ENCODE peak calls at places on chromosomes 7 and 10, in five cellular contexts. A is hepatocyte; N is ovary; E is naive thymus-derived CD4-positive, alpha-beta T cell; U is AG04450. J is an unnamed sample.

GRCh38 chr7:69608878-69609277 is 10.6 kb downstream of the AUTS2 start:
- DNase-seq in N (no peak), U (no peak), E (no peak), A (no peak), J (no peak)

GRCh38 chr7:29139796-29140195 is 6.5 kb downstream of the CPVL start:
- DNase-seq in N (no peak), U (no peak), A (no peak), E (no peak), J (no peak)

GRCh38 chr10:123614888-123615287 is 51.3 kb upstream of the GPR26 start:
- DNase-seq in N (peak), U (no peak), A (peak), E (peak), J (no peak)

GRCh38 chr7:55533729-55534080 is 38.6 kb downstream of the VOPP1 start:
- DNase-seq in U (no peak), A (no peak), E (no peak), N (no peak), J (no peak)

GRCh38 chr7:94394399-94395140 is at the start of gene COL1A2:
- DNase-seq in N (peak), A (peak), U (peak), E (no peak), J (no peak)

GRCh38 chr10:114286971-114287370 is 47.9 kb downstream of the VWA2 start:
- DNase-seq in N (no peak), E (no peak), U (no peak), A (no peak), J (no peak)

GRCh38 chr10:7756360-7756992 is 31.3 kb downstream of the KIN start:
- DNase-seq in N (no peak), A (peak), U (no peak), E (no peak), J (no peak)

GRCh38 chr10:31709028-31709427 is 219.6 kb downstream of the ARHGAP12 start:
- DNase-seq in U (no peak), E (no peak), A (no peak), N (no peak), J (no peak)

GRCh38 chr10:69626826-69627225 is 3.2 kb upstream of the FAM241B start:
- DNase-seq in E (no peak), U (no peak), A (no peak), N (no peak), J (no peak)

GRCh38 chr10:71555087-71555728 is 158.5 kb downstream of the CDH23 start:
- DNase-seq in A (no peak), N (no peak), U (no peak), E (no peak), J (no peak)

GRCh38 chr7:150398965-150399320 is 19.8 kb downstream of the ZNF775 start:
- DNase-seq in U (no peak), E (no peak), A (no peak), N (no peak), J (no peak)

GRCh38 chr7:99848420-99849216 is 20.8 kb downstream of the CYP3A43 start:
- DNase-seq in A (no peak), U (no peak), N (no peak), E (no peak), J (no peak)

GRCh38 chr10:75508814-75509306 is 77.4 kb downstream of the LRMDA start:
- DNase-seq in A (peak), U (no peak), N (no peak), E (no peak), J (no peak)

GRCh38 chr7:144785491-144785890 is 50.4 kb downstream of the TPK1 start:
- DNase-seq in U (no peak), N (no peak), E (no peak), A (no peak), J (no peak)

GRCh38 chr7:47893721-47894365 is 54.4 kb downstream of the PKD1L1 start:
- DNase-seq in U (no peak), A (no peak), E (no peak), N (no peak), J (no peak)

GRCh38 chr10:128324058-128324457 is 197.8 kb upstream of the MKI67 start:
- DNase-seq in A (peak), U (no peak), E (no peak), N (no peak), J (no peak)

GRCh38 chr10:21534611-21535493 is 820 bp downstream of the MLLT10 start:
- DNase-seq in A (peak), N (peak), E (peak), U (no peak), J (no peak)

GRCh38 chr7:47669178-47669878 is 87.4 kb upstream of the TNS3 start:
- DNase-seq in U (peak), E (peak), A (peak), N (peak), J (no peak)

GRCh38 chr7:36182854-36183604 is 30.0 kb downstream of the EEPD1 start:
- DNase-seq in E (no peak), A (peak), N (no peak), U (no peak), J (no peak)

GRCh38 chr10:107913317-107914294 is 749.1 kb upstream of the SORCS1 start:
- DNase-seq in N (no peak), A (no peak), U (no peak), E (no peak), J (no peak)

GRCh38 chr10:97042081-97042480 is 143.7 kb downstream of the SLIT1 start:
- DNase-seq in A (no peak), N (no peak), U (no peak), E (no peak), J (no peak)

GRCh38 chr10:78457804-78458483 is 424.3 kb downstream of the RPS24 start:
- DNase-seq in U (peak), E (no peak), A (no peak), N (no peak), J (no peak)

GRCh38 chr10:63799511-63799910 is 278.3 kb downstream of the REEP3 start:
- DNase-seq in E (no peak), U (no peak), N (no peak), A (no peak), J (no peak)

GRCh38 chr10:62330213-62330612 is 44.0 kb upstream of the ZNF365 start:
- DNase-seq in N (no peak), E (no peak), A (no peak), U (no peak), J (no peak)

GRCh38 chr10:129673292-129673691 is 206.3 kb downstream of the MGMT start:
- DNase-seq in E (no peak), N (no peak), A (no peak), U (no peak), J (no peak)

GRCh38 chr10:29157321-29157720 is 131.5 kb upstream of the LYZL1 start:
- DNase-seq in E (no peak), A (no peak), N (no peak), U (no peak), J (peak)

GRCh38 chr10:29163746-29164145 is 125.1 kb upstream of the LYZL1 start:
- DNase-seq in E (no peak), A (no peak), U (peak), N (no peak), J (no peak)

GRCh38 chr10:29158066-29158465 is 130.8 kb upstream of the LYZL1 start:
- DNase-seq in N (no peak), U (no peak), E (no peak), A (no peak), J (no peak)

DNA sequence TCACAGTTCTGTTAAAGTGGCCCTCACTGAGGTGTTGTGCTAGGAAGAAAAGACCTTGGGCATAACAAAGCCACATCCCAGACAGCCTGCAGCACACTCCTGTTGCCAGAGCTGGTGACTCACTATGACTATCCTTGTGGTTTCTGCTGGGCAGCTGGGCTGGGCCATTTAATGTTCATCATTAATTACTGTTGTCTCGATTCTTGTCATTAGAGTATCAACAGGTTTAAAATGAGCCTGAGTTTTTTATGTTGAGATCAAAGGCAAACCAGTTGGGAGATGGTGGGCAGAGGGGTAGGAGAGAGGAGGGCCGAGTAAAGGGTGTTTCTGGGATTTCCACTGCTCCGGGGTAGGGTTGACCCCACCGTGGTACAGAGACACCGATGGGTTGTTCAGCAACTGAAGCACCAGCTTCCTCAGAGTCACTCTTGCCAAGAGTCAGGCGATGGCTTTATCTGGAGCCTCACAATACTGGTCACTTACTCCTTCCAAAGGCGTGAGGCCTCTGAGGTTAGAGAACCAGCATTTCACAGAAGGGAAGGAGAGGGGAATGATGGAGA is 128.7 kb upstream of the LYZL1 start:
- DNase-seq in A (no peak), U (no peak), N (no peak), E (no peak), J (no peak)
- H3K27ac ChIP-seq in A (no peak), U (no peak), N (no peak), E (no peak), J (no peak)

GRCh38 chr10:80188713-80189112 is 16.6 kb downstream of the ANXA11 start:
- DNase-seq in N (peak), E (no peak), A (no peak), U (no peak), J (no peak)

GRCh38 chr10:80185522-80186299 is 19.6 kb downstream of the ANXA11 start:
- DNase-seq in E (no peak), A (no peak), U (no peak), N (no peak), J (no peak)

GRCh38 chr10:80187060-80187459 is 18.3 kb downstream of the ANXA11 start:
- DNase-seq in E (no peak), A (no peak), N (no peak), U (no peak), J (no peak)

GRCh38 chr10:80186364-80187012 is 18.8 kb downstream of the ANXA11 start:
- DNase-seq in U (no peak), A (no peak), N (no peak), E (no peak), J (no peak)

GRCh38 chr10:80187465-80188409 is 17.6 kb downstream of the ANXA11 start:
- DNase-seq in N (no peak), E (peak), U (no peak), A (no peak), J (no peak)
- H3K27ac ChIP-seq in N (no peak), E (peak), U (no peak), A (no peak), J (no peak)

GRCh38 chr7:1503816-1504775 is at the start of gene INTS1:
- DNase-seq in U (peak), N (peak), A (peak), E (peak), J (peak)

GRCh38 chr7:1502845-1503244 is 1.3 kb downstream of the INTS1 start:
- DNase-seq in U (no peak), A (no peak), N (no peak), E (no peak), J (no peak)

GRCh38 chr7:1505731-1506550 is 1.8 kb upstream of the INTS1 start:
- DNase-seq in E (no peak), N (no peak), A (no peak), U (no peak), J (no peak)

GRCh38 chr7:1501487-1502270 is 2.5 kb downstream of the INTS1 start:
- DNase-seq in A (no peak), U (no peak), N (no peak), E (no peak), J (no peak)

DNA sequence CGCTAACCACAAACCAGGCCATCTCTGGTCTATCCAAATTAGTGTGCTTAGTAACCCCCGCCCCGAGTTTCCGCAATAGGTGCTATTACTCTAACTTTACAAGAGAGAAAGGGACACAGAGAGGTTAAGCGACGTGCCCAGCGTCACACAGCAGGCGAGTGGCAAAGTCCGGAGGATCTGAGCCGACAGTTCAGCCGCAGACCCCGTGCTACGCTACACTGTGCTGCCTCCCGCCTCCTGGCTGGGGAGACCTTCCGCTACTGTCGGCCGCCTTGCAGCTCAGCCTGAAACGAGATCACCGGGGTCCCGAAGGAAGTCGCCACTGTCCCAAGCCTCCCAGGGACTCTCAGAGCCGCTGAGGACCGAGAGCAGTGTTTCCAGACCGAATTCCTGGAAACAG is 799 bp downstream of the INTS1 start:
- DNase-seq in A (no peak), E (no peak), N (no peak), U (no peak), J (no peak)
- H3K27ac ChIP-seq in A (no peak), E (peak), N (no peak), U (no peak), J (no peak)

DNA sequence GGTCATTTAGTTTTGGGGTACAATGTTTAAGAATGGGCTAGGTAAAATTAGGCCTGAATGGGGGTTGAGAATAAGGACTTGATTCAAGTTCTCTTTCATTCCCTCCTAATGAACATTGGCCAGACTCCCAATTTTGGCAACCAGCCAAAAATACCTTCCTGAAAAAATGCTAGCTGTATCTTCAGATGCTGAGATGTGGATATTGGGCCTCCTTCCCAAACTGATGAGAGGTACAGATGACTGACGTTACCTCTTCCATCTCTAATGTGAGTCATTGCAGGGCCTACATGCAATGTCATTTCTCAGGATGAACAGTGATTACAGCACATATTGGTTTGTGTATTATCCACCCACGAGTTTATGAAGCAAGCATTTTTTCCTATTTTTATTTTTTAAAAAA is 151.6 kb downstream of the SND1 start:
- DNase-seq in N (no peak), A (no peak), E (no peak), U (no peak), J (no peak)
- H3K27ac ChIP-seq in N (no peak), A (no peak), E (no peak), U (no peak), J (no peak)

DNA sequence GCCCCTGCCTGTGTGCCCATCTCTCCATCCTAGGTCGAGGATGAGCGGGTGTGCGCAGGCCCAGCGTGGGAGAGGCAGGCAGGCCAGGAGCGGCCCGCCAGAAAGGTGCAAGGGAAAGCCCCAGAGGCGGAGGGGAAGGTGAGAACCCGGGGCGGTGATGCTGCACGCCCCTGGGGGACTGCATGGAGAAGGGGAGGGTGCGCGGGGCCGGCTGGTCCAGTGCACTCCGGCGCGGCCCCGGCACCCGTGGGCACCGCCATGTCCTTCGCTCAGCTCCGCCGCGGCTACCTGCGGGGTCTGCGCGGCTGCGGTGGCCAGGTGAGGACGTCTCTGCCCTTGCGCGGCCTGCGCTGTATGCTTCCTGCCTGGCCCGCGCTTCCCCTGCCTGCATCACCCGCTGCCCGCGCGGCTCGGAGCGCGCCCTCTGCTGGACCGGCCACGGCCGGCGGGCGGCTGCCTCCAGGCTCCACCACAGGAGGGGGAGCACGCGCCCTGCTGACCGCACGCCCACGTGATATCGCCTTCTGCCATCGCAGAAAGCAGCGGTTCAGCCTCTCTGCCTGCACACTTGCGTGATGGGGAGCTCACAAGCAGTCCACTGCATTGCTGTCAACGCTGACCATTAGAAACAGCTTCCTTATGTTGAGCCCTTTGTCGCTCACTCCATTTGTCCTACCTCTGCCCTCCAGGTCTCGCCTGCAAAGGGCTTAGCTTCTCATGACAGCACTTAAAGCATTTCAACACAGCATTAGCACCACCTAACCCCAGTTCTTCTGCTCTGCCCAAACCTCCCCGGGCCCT is 73.9 kb downstream of the CXCL12 start:
- DNase-seq in A (peak), N (peak), E (peak), U (peak), J (peak)
- H3K27ac ChIP-seq in A (no peak), N (no peak), E (no peak), U (no peak), J (no peak)

DNA sequence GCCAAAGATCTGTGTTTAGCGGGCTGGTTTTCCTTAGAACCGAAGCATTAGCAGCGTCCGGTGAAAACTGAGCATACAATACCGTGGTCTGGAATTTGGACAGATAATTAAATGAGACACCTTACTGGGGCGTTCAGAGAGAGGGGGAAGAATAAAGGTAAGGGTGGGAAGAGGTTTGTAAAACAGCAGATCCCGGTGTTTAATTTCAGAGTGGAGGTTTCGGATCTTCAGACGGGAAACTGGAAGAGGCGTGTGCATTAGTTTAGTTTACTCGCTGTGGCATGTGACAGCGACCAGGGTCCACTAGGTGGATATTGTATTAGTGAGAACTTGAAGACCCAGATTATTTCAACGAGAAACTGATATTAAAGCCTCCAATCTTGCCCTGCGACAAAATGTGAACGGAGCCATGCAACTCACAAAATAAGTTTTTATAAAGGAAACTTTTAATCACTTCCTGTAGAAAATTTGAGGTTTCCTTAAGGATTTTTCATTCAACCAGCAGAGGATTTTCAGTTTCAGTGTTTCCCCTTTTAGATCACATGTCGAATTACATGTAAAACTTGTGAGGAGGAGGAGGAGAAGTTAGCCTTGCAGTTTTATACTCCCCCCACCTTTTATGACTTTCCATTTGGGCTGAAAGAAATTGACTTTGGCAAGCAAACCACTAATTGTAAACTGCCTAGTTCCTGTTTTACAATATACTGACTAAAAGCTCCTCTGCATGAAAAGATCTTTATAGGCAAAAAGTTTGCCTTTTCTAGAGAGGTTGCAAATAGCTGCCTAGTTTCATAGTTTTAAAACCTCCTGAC is 2.8 kb downstream of the BAMBI start:
- DNase-seq in U (no peak), N (no peak), E (no peak), A (peak), J (no peak)
- H3K27ac ChIP-seq in U (no peak), N (peak), E (no peak), A (peak), J (no peak)

GRCh38 chr7:2956076-2956475 is 87.6 kb downstream of the CARD11 start:
- DNase-seq in E (no peak), A (no peak), U (no peak), N (no peak), J (no peak)
- H3K27ac ChIP-seq in E (no peak), A (no peak), U (no peak), N (no peak), J (no peak)

DNA sequence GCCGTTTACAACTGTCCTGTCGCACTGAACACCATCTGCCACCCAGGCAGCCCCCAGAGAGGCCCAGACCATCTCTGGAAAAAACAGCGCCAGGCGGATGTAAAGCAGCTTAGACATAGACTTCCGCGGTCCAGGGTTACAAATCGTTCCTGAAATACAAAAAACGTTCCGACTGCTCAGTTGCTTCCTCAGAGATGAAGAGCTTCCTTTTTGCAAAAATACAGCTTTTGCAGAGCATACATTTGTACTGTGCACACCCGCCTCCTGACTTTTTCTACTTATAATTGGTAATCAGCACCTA is 11.4 kb downstream of the DAGLB start:
- DNase-seq in A (no peak), U (no peak), N (no peak), E (no peak), J (no peak)
- H3K27ac ChIP-seq in A (no peak), U (no peak), N (no peak), E (peak), J (peak)

J was measured in caudate nucleus.